ENCODE peak calls at places on chromosomes 12 and 14, in four cellular contexts. W is stomach, N is AG04450, Q is astrocyte of the cerebellum. U is an unnamed sample.

GRCh38 chr12:62983594-62983993 is 48.6 kb upstream of the PPM1H start:
- DNase-seq in Q (no peak), W (peak), N (no peak), U (no peak)

GRCh38 chr12:57093412-57094193 is 4.7 kb downstream of the NAB2 start:
- DNase-seq in W (peak), N (peak), Q (no peak), U (peak)

GRCh38 chr12:110554184-110554583 is 28.9 kb downstream of the PPTC7 start:
- DNase-seq in W (no peak), Q (no peak), N (no peak), U (no peak)

GRCh38 chr14:47300801-47301200 is 374.6 kb downstream of the MDGA2 start:
- DNase-seq in Q (no peak), N (no peak), W (no peak), U (no peak)

GRCh38 chr12:19757317-19757877 is 318.1 kb downstream of the AEBP2 start:
- DNase-seq in Q (peak), N (no peak), W (no peak), U (no peak)

GRCh38 chr12:31715283-31715825 is 13.5 kb downstream of the AMN1 start:
- DNase-seq in Q (no peak), W (no peak), N (no peak), U (no peak)

GRCh38 chr12:105947906-105948305 is 190.8 kb downstream of the NUAK1 start:
- DNase-seq in Q (no peak), N (no peak), W (no peak), U (no peak)

GRCh38 chr12:111393700-111394275 is 11.9 kb upstream of the SH2B3 start:
- DNase-seq in N (no peak), W (no peak), Q (no peak), U (no peak)

GRCh38 chr12:60106207-60106606 is 510.4 kb downstream of the SLC16A7 start:
- DNase-seq in Q (peak), N (no peak), W (no peak), U (no peak)

GRCh38 chr14:106506901-106507305 is 980.5 kb downstream of the TMEM121 start:
- DNase-seq in W (no peak), Q (no peak), N (no peak), U (no peak)

GRCh38 chr12:67276469-67276868 is 7.3 kb downstream of the CAND1 start:
- DNase-seq in W (no peak), N (no peak), Q (no peak), U (no peak)

GRCh38 chr14:92339426-92339825 is 16.5 kb downstream of the SLC24A4 start:
- DNase-seq in N (no peak), W (no peak), Q (no peak), U (no peak)

GRCh38 chr12:112381421-112381897 is 772 bp downstream of the HECTD4 start:
- DNase-seq in Q (no peak), N (no peak), W (peak), U (no peak)

GRCh38 chr14:70707138-70708038 is 65.7 kb downstream of the TTC9 start:
- DNase-seq in N (no peak), Q (peak), W (no peak), U (no peak)

GRCh38 chr12:61490732-61491498 is 769.3 kb upstream of the USP15 start:
- DNase-seq in W (no peak), N (no peak), Q (peak), U (no peak)

GRCh38 chr12:66118240-66118891 is 12.2 kb downstream of the LLPH start:
- DNase-seq in W (no peak), N (no peak), Q (no peak), U (no peak)

GRCh38 chr12:114508529-114509129 is 102.7 kb upstream of the TBX5 start:
- DNase-seq in N (peak), Q (peak), W (peak), U (no peak)

DNA sequence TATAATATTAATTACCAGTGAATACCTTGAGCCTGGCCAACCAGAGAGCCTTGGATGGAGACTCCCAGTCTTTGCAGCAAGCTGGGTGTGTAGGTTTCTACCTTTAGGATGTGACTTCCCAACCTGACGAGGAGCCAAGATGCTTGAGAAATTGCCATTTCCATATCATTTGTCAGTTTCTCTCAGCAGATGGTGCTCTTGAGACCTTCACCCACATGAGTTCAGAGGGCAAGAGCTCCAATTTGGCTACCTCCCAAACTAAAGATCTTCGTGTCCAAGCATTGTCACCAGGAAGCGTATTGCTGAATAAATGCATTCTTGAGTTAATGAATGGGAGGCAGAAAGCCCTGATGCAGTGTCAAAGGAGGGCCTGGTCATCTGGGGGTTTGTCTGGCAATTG is 106.4 kb upstream of the TBX5 start:
- DNase-seq in N (no peak), Q (no peak), W (no peak), U (no peak)
- TF ChIP-seq CTCF in N (no peak), Q (no peak), W (no peak), U (no peak)

GRCh38 chr12:23055004-23055403 is 430.0 kb downstream of the ETNK1 start:
- DNase-seq in Q (peak), W (no peak), N (no peak), U (no peak)
- TF ChIP-seq CTCF in Q (peak), W (no peak), N (peak), U (peak)

GRCh38 chr14:22846811-22847307 is 10.5 kb downstream of the MMP14 start:
- DNase-seq in N (no peak), Q (no peak), W (no peak), U (no peak)
- TF ChIP-seq CTCF in N (no peak), Q (no peak), W (no peak), U (no peak)

GRCh38 chr12:52523825-52524224 is 3.6 kb upstream of the KRT5 start:
- DNase-seq in W (no peak), N (no peak), Q (no peak), U (no peak)
- TF ChIP-seq CTCF in W (no peak), N (no peak), Q (no peak), U (no peak)